ENCODE peak calls at places on chromosome 9, in five cellular contexts. J, D, O, K and P are unnamed samples.

GRCh38 chr9:20620658-20621552 is 1.4 kb downstream of the MLLT3 start:
- DNase-seq in J (peak; percentile 35), D (peak; percentile 53), O (no peak), K (no peak), P (peak; percentile 29)

GRCh38 chr9:106062252-106062651 is 367.9 kb downstream of the TMEM38B start:
- DNase-seq in J (no peak), D (no peak), O (no peak), K (no peak), P (no peak)

GRCh38 chr9:111013250-111013649 is 25.0 kb downstream of the LPAR1 start:
- DNase-seq in J (no peak), D (no peak), O (no peak), K (no peak), P (no peak)

GRCh38 chr9:134066923-134067851 is 639 bp downstream of the BRD3 start:
- DNase-seq in J (peak; percentile 32), D (peak; percentile 60), O (peak; percentile 48), K (no peak), P (peak; percentile 41)

GRCh38 chr9:6689893-6690634 is 44.5 kb upstream of the GLDC start:
- DNase-seq in J (no peak), D (no peak), O (no peak), K (no peak), P (no peak)

GRCh38 chr9:72844440-72844768 is 108.4 kb downstream of the ALDH1A1 start:
- DNase-seq in J (no peak), D (no peak), O (no peak), K (no peak), P (no peak)

GRCh38 chr9:36924071-36924470 is 110.0 kb downstream of the PAX5 start:
- DNase-seq in J (no peak), D (peak; percentile 62), O (peak; percentile 86), K (peak; percentile 31), P (no peak)

GRCh38 chr9:87698069-87698809 is 27.7 kb upstream of the CTSL start:
- DNase-seq in J (no peak), D (no peak), O (no peak), K (no peak), P (no peak)

GRCh38 chr9:81373294-81373693 is 316.1 kb downstream of the TLE1 start:
- DNase-seq in J (no peak), D (no peak), O (no peak), K (no peak), P (no peak)

GRCh38 chr9:137114220-137114612 is 317 bp downstream of the DPP7 start:
- DNase-seq in J (no peak), D (no peak), O (no peak), K (no peak), P (no peak)

GRCh38 chr9:125189011-125189360 is 617 bp downstream of the PPP6C start:
- DNase-seq in J (peak; percentile 33), D (peak; percentile 35), O (no peak), K (no peak), P (no peak)

GRCh38 chr9:127177221-127177620 is 54.8 kb upstream of the ANGPTL2 start:
- DNase-seq in J (no peak), D (no peak), O (no peak), K (no peak), P (no peak)

GRCh38 chr9:127783644-127784043 is 2.2 kb upstream of the CDK9 start:
- DNase-seq in J (no peak), D (no peak), O (no peak), K (no peak), P (no peak)

GRCh38 chr9:114289106-114289505 is 33.8 kb upstream of the ORM1 start:
- DNase-seq in J (peak; percentile 3), D (no peak), O (no peak), K (no peak), P (no peak)

GRCh38 chr9:22157271-22157670 is 148.2 kb upstream of the CDKN2B start:
- DNase-seq in J (no peak), D (peak; percentile 9), O (no peak), K (no peak), P (no peak)

GRCh38 chr9:114754574-114754973 is 51.3 kb downstream of the TNFSF15 start:
- DNase-seq in J (no peak), D (no peak), O (no peak), K (no peak), P (no peak)

GRCh38 chr9:87276327-87276841 is 221.3 kb upstream of the DAPK1 start:
- DNase-seq in J (no peak), D (no peak), O (no peak), K (no peak), P (no peak)

GRCh38 chr9:121568541-121569265 is 69.1 kb upstream of the GGTA1 start:
- DNase-seq in J (peak; percentile 49), D (peak; percentile 24), O (no peak), K (no peak), P (no peak)

GRCh38 chr9:15349892-15350761 is 43.1 kb upstream of the TTC39B start:
- DNase-seq in J (no peak), D (no peak), O (peak; percentile 18), K (no peak), P (peak; percentile 74)

GRCh38 chr9:126719677-126720435 is 85.0 kb upstream of the ZBTB43 start:
- DNase-seq in J (peak; percentile 73), D (peak; percentile 59), O (peak; percentile 79), K (peak; percentile 56), P (peak; percentile 79)

GRCh38 chr9:104743377-104743985 is 4.0 kb upstream of the NIPSNAP3A start:
- DNase-seq in J (no peak), D (peak; percentile 79), O (peak; percentile 59), K (peak; percentile 51), P (peak; percentile 63)

GRCh38 chr9:107615325-107615724 is 125.8 kb upstream of the KLF4 start:
- DNase-seq in J (no peak), D (no peak), O (no peak), K (no peak), P (no peak)

GRCh38 chr9:134221273-134222017 is 57.1 kb upstream of the RNU6ATAC start:
- DNase-seq in J (peak; percentile 3), D (no peak), O (no peak), K (no peak), P (no peak)

GRCh38 chr9:13035822-13036221 is 243.7 kb downstream of the MPDZ start:
- DNase-seq in J (no peak), D (no peak), O (no peak), K (no peak), P (no peak)

GRCh38 chr9:71249729-71250317 is 128.4 kb upstream of the TRPM3 start:
- DNase-seq in J (no peak), D (peak; percentile 77), O (peak; percentile 62), K (peak; percentile 37), P (peak; percentile 77)

GRCh38 chr9:134059188-134059641 is 8.6 kb downstream of the BRD3 start:
- DNase-seq in J (no peak), D (no peak), O (no peak), K (no peak), P (no peak)

GRCh38 chr9:91164724-91165520 is 196.8 kb downstream of the AUH start:
- DNase-seq in J (peak; percentile 75), D (peak; percentile 77), O (peak; percentile 84), K (no peak), P (no peak)

GRCh38 chr9:93114169-93114983 is 18.4 kb downstream of the CARD19 start:
- DNase-seq in J (peak; percentile 15), D (no peak), O (no peak), K (no peak), P (no peak)

GRCh38 chr9:69385474-69386091 is 60.6 kb downstream of the ENTREP1 start:
- DNase-seq in J (no peak), D (peak; percentile 96), O (no peak), K (peak; percentile 40), P (peak; percentile 93)

GRCh38 chr9:19641046-19641445 is 147.8 kb downstream of the SLC24A2 start:
- DNase-seq in J (no peak), D (no peak), O (no peak), K (no peak), P (no peak)

GRCh38 chr9:88932766-88933165 is 58.5 kb upstream of the S1PR3 start:
- DNase-seq in J (no peak), D (peak; percentile 77), O (no peak), K (peak; percentile 40), P (peak; percentile 79)

GRCh38 chr9:15505927-15506326 is 4.8 kb downstream of the PSIP1 start:
- DNase-seq in J (no peak), D (no peak), O (no peak), K (no peak), P (no peak)

GRCh38 chr9:18798106-18798505 is 234.9 kb downstream of the SAXO1 start:
- DNase-seq in J (no peak), D (no peak), O (no peak), K (no peak), P (no peak)

GRCh38 chr9:90105793-90106192 is 501.0 kb downstream of the GADD45G start:
- DNase-seq in J (no peak), D (no peak), O (no peak), K (no peak), P (no peak)

GRCh38 chr9:99087462-99087861 is 17.5 kb upstream of the TGFBR1 start:
- DNase-seq in J (no peak), D (no peak), O (no peak), K (no peak), P (no peak)

GRCh38 chr9:136880651-136881050 is 5.7 kb upstream of the TRAF2 start:
- DNase-seq in J (no peak), D (no peak), O (no peak), K (no peak), P (no peak)

GRCh38 chr9:122379340-122379739 is 8.5 kb downstream of the PTGS1 start:
- DNase-seq in J (no peak), D (no peak), O (peak; percentile 22), K (no peak), P (no peak)

GRCh38 chr9:98796364-98797101 is at the start of gene ANKS6:
- DNase-seq in J (peak; percentile 87), D (peak; percentile 70), O (peak; percentile 79), K (peak; percentile 63), P (peak; percentile 37)

GRCh38 chr9:84294551-84294950 is 46.0 kb downstream of the SLC28A3 start:
- DNase-seq in J (no peak), D (no peak), O (no peak), K (no peak), P (no peak)